ENCODE peak calls at places on chromosomes 7 and 10, in ten cellular contexts. V, O, C, Q, A, T, E, P, H and S are unnamed samples. For H3K4me1, the result is how much of the 10 kb centered on the place peaks cover.

GRCh38 chr7:37089972-37090371 is 358.7 kb downstream of the ELMO1 start:
- DNase-seq in V (no peak), O (no peak), C (no peak), Q (no peak), A (no peak), T (no peak), E (no peak), P (no peak), H (no peak), S (no peak)

GRCh38 chr10:127587668-127588395 is 38.7 kb downstream of the NPS start:
- DNase-seq in V (no peak), O (no peak), C (no peak), Q (no peak), A (no peak), T (no peak), E (no peak), P (peak), H (no peak), S (no peak)

GRCh38 chr7:28768577-28769147 is 189.5 kb downstream of the TRIL start:
- DNase-seq in V (no peak), O (no peak), C (no peak), Q (no peak), A (no peak), T (no peak), E (no peak), P (no peak), H (no peak), S (no peak)

GRCh38 chr7:33733865-33734650 is 171.3 kb upstream of the BMPER start:
- DNase-seq in V (peak), O (peak), C (no peak), Q (peak), A (no peak), T (peak), E (no peak), P (no peak), H (no peak), S (no peak)

GRCh38 chr7:651032-651728 is 75.3 kb upstream of the DNAAF5 start:
- DNase-seq in V (no peak), O (no peak), C (no peak), Q (no peak), A (no peak), T (no peak), E (no peak), P (no peak), H (peak), S (no peak)

GRCh38 chr10:24153016-24153415 is 55.9 kb upstream of the KIAA1217 start:
- DNase-seq in V (no peak), O (no peak), C (no peak), Q (no peak), A (no peak), T (no peak), E (no peak), P (no peak), H (no peak), S (no peak)

GRCh38 chr7:66964391-66964790 is 31.0 kb downstream of the SBDS start:
- DNase-seq in V (no peak), O (no peak), C (no peak), Q (no peak), A (no peak), T (no peak), E (no peak), P (no peak), H (no peak), S (no peak)

GRCh38 chr7:138889982-138890381 is 91.2 kb downstream of the KIAA1549 start:
- DNase-seq in V (no peak), O (no peak), C (no peak), Q (no peak), A (no peak), T (no peak), E (no peak), P (no peak), H (no peak), S (no peak)

GRCh38 chr7:103121641-103122040 is 27.3 kb downstream of the NAPEPLD start:
- DNase-seq in V (no peak), O (no peak), C (no peak), Q (no peak), A (no peak), T (no peak), E (no peak), P (no peak), H (no peak), S (no peak)

GRCh38 chr7:77425151-77426051 is 9.3 kb upstream of the GSAP start:
- DNase-seq in V (no peak), O (peak), C (no peak), Q (no peak), A (no peak), T (no peak), E (no peak), P (no peak), H (no peak), S (no peak)

GRCh38 chr10:110203500-110204455 is 3.6 kb upstream of the MXI1 start:
- DNase-seq in V (no peak), O (no peak), C (no peak), Q (no peak), A (no peak), T (no peak), E (no peak), P (no peak), H (no peak), S (no peak)

GRCh38 chr10:131206136-131206995 is 105.2 kb downstream of the TCERG1L start:
- DNase-seq in V (peak), O (no peak), C (no peak), Q (peak), A (no peak), T (peak), E (no peak), P (no peak), H (no peak), S (no peak)

GRCh38 chr10:27743736-27744477 is 1.7 kb downstream of the MKX start:
- DNase-seq in V (no peak), O (no peak), C (peak), Q (peak), A (no peak), T (no peak), E (peak), P (no peak), H (no peak), S (no peak)

GRCh38 chr7:99326408-99326782 is 697 bp downstream of the ARPC1A start:
- DNase-seq in V (no peak), O (no peak), C (no peak), Q (no peak), A (no peak), T (no peak), E (no peak), P (no peak), H (no peak), S (no peak)

GRCh38 chr10:16182688-16183087 is 254.1 kb upstream of the PTER start:
- DNase-seq in V (no peak), O (no peak), C (no peak), Q (no peak), A (no peak), T (no peak), E (peak), P (no peak), H (no peak), S (no peak)

GRCh38 chr10:34341473-34341872 is 473.6 kb downstream of the PARD3 start:
- DNase-seq in V (no peak), O (no peak), C (no peak), Q (no peak), A (no peak), T (no peak), E (peak), P (peak), H (no peak), S (peak)

GRCh38 chr7:131604841-131605279 is 48.4 kb upstream of the PODXL start:
- DNase-seq in V (no peak), O (peak), C (no peak), Q (no peak), A (no peak), T (no peak), E (no peak), P (no peak), H (no peak), S (no peak)

GRCh38 chr7:151795168-151795754 is 81.7 kb downstream of the PRKAG2 start:
- DNase-seq in V (no peak), O (no peak), C (peak), Q (peak), A (no peak), T (peak), E (no peak), P (no peak), H (no peak), S (peak)

GRCh38 chr7:144818516-144818915 is 17.3 kb downstream of the TPK1 start:
- DNase-seq in V (no peak), O (no peak), C (peak), Q (no peak), A (no peak), T (no peak), E (no peak), P (no peak), H (no peak), S (no peak)

GRCh38 chr10:83371696-83372490 is 767.4 kb upstream of the GHITM start:
- DNase-seq in V (no peak), O (peak), C (no peak), Q (no peak), A (no peak), T (no peak), E (no peak), P (no peak), H (no peak), S (no peak)

GRCh38 chr10:102230264-102230860 is 4.3 kb downstream of the ELOVL3 start:
- DNase-seq in V (peak), O (peak), C (peak), Q (peak), A (no peak), T (peak), E (no peak), P (peak), H (peak), S (peak)

GRCh38 chr10:119542357-119542989 is at the start of gene RGS10:
- DNase-seq in V (peak), O (peak), C (peak), Q (peak), A (no peak), T (peak), E (peak), P (peak), H (peak), S (peak)
- H3K27ac ChIP-seq in V (peak), O (no peak), C (peak), Q (peak), A (peak), T (peak), E (peak), P (peak), H (peak), S (no peak)

GRCh38 chr7:5526190-5527037 is 102.8 kb upstream of the TNRC18 start:
- DNase-seq in V (peak), O (peak), C (no peak), Q (peak), A (no peak), T (peak), E (peak), P (peak), H (no peak), S (peak)
- H3K4me3 ChIP-seq in V (peak), O (no peak), C (peak), Q (peak), A (peak), T (peak), E (peak), P (peak), H (peak), S (peak)

GRCh38 chr10:104321226-104321625 is 17.0 kb downstream of the ITPRIP start:
- DNase-seq in V (no peak), O (no peak), C (no peak), Q (no peak), A (no peak), T (peak), E (peak), P (peak), H (no peak), S (no peak)
- H3K4me1 ChIP-seq in V (half or more), O (under half), C (half or more), Q (half or more), A (half or more), T (half or more), E (half or more), P (half or more), H (half or more), S (under half)

GRCh38 chr10:14749051-14749809 is 25.5 kb downstream of the FAM107B start:
- DNase-seq in V (peak), O (peak), C (no peak), Q (peak), A (no peak), T (peak), E (no peak), P (peak), H (peak), S (peak)

GRCh38 chr10:14748471-14748870 is 26.2 kb downstream of the FAM107B start:
- DNase-seq in V (no peak), O (peak), C (no peak), Q (peak), A (no peak), T (no peak), E (peak), P (peak), H (no peak), S (peak)

GRCh38 chr10:14751576-14752330 is 22.9 kb downstream of the FAM107B start:
- DNase-seq in V (peak), O (peak), C (no peak), Q (peak), A (peak), T (no peak), E (peak), P (peak), H (no peak), S (no peak)

DNA sequence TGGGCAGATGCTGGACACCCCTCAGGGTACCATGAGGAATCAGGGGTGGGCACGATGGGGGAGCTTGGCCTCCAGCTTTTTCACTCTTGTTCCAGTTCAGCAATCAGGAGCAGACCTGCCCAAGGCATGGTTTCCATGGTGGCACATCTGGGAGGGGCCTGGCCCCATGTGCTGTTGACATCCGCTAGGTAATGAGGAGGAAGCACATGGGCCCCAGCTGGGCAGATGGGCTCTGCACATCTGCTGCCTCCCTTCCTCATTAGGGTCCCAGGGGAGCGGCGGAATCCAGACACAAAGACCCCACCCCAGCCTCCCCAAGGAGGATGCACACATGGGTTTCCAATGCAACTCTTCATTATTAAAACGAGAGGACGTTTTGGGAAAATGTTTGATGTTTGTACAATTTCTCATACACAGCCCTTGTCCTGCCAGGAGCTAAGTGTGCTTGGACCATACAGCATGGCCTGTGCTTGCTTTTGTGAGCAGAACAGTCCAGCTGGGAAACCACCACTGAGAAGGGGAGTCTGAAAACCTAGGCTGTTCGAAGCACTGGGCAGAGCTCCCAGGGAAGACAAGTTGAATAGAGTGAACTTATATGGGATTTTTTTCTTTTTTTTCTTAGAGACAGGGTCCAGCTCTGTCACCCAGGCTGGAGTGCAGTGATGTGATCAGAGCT is 23.7 kb downstream of the FAM107B start:
- DNase-seq in V (no peak), O (no peak), C (no peak), Q (peak), A (no peak), T (peak), E (no peak), P (peak), H (no peak), S (no peak)
- H3K27ac ChIP-seq in V (no peak), O (no peak), C (no peak), Q (peak), A (peak), T (peak), E (peak), P (peak), H (peak), S (peak)

DNA sequence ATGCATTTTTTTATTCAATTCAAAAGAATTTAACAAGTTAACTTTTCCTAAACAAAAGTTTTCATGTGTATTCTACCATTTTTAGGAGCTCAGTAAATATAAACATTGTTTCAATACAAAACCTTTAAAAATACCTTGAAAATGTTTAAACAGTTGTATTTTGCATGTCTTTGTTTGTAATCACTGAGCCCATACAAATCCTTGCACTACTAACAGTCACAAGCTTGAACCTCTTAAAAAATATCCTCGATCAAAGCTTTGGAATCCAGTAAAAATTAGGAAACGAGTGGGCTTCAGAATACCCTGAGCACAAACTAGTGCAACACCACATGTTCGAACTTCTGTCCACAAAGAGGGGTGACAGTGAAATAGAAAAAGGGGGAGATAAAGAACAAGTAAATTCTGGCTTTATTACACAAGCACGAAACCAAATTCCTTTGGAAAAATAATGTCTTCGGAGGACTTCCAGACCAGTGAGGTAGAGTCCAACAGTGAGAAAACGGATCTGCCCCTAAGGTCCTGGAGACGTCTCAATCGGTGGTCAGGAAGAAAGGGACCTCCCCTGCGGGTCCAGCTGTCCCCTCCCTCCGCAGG is 1.5 kb downstream of the CCDC71L start:
- DNase-seq in V (no peak), O (no peak), C (no peak), Q (no peak), A (no peak), T (no peak), E (no peak), P (no peak), H (no peak), S (no peak)
- H3K4me3 ChIP-seq in V (peak), O (peak), C (peak), Q (peak), A (peak), T (peak), E (peak), P (peak), H (peak), S (peak)

DNA sequence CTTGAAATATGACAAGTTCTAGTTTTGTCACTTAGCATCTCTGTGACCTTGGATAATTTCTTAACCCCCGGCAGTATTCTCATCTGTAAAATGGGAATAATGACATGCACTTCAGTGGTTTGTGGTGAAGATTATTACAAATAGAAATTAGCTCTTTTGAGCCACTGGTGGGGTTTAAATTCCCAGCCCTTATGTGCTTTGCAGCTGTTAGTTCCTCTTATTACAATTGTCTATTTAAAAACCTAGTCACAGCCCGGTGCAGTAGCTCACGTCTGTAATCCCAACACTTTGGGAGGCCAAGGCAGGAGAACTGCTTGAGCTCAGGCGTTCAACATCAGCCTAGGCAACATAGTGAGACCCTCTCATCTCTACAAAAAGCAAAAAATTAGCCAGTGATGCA is 30.1 kb downstream of the CAV1 start:
- DNase-seq in V (no peak), O (no peak), C (no peak), Q (no peak), A (no peak), T (no peak), E (no peak), P (no peak), H (no peak), S (no peak)
- H3K4me1 ChIP-seq in V (under half), O (under half), C (under half), Q (under half), A (half or more), T (under half), E (under half), P (half or more), H (under half), S (under half)

GRCh38 chr10:73576178-73576889 is 14.8 kb downstream of the USP54 start:
- DNase-seq in V (no peak), O (no peak), C (no peak), Q (no peak), A (no peak), T (no peak), E (peak), P (peak), H (no peak), S (no peak)
- H3K27ac ChIP-seq in V (peak), O (no peak), C (no peak), Q (peak), A (peak), T (no peak), E (peak), P (peak), H (peak), S (peak)

GRCh38 chr10:122162566-122163181 is 108.4 kb upstream of the BTBD16 start:
- DNase-seq in V (no peak), O (no peak), C (no peak), Q (no peak), A (no peak), T (no peak), E (no peak), P (no peak), H (no peak), S (no peak)
- H3K4me3 ChIP-seq in V (no peak), O (peak), C (no peak), Q (peak), A (peak), T (no peak), E (no peak), P (peak), H (no peak), S (no peak)

DNA sequence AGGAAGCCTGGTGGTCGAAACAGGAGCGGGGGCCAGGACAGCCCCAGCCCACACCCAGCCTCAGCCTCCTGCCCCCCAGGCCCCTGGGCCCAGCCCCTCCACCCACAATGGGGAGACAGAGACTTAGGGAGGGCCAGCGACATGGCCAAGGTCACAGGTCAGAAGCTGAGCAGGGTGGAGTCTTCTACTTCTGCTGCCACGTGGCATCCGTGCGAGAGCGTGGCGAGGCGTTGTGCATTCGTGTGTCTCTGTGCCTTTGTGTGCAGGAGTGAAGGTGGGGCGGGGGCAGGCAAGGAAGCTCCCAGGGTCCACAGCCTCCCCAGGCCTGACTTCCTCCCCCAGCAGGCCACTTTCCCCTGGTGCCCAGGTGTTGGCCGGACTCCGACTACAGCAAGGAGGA is 14.1 kb upstream of the GRIFIN start:
- DNase-seq in V (no peak), O (no peak), C (no peak), Q (no peak), A (no peak), T (no peak), E (no peak), P (no peak), H (no peak), S (no peak)
- H3K4me1 ChIP-seq in V (under half), O (under half), C (under half), Q (under half), A (half or more), T (under half), E (under half), P (half or more), H (under half), S (under half)